ENCODE peak calls at places on chromosomes 13 and 19, in five cellular contexts. D is psoas muscle, R is H1, Y is dorsolateral prefrontal cortex, L is AG04450. I is an unnamed sample.

GRCh38 chr13:85528578-85529215 is 270.5 kb downstream of the SLITRK6 start:
- DNase-seq in D (no peak), R (no peak), Y (no peak), L (peak), I (peak)

GRCh38 chr19:32404939-32405430 is 585 bp upstream of the DPY19L3 start:
- DNase-seq in D (peak), R (no peak), Y (peak), L (no peak), I (no peak)

GRCh38 chr19:53545271-53546065 is 7.5 kb downstream of the ZNF331 start:
- DNase-seq in D (no peak), R (no peak), Y (no peak), L (no peak), I (peak)

GRCh38 chr19:35167251-35168119 is 12.9 kb downstream of the FXYD5 start:
- DNase-seq in D (no peak), R (no peak), Y (no peak), L (no peak), I (no peak)

GRCh38 chr19:44401787-44402115 is 343 bp upstream of the ZNF285 start:
- DNase-seq in D (no peak), R (no peak), Y (no peak), L (no peak), I (no peak)

GRCh38 chr13:93758575-93758974 is 532.0 kb downstream of the GPC6 start:
- DNase-seq in D (no peak), R (no peak), Y (no peak), L (no peak), I (no peak)

GRCh38 chr19:34989248-34989797 is 10.8 kb upstream of the GRAMD1A start:
- DNase-seq in D (peak), R (no peak), Y (no peak), L (no peak), I (no peak)

GRCh38 chr19:11784356-11784755 is 14.0 kb upstream of the ZNF491 start:
- DNase-seq in D (no peak), R (no peak), Y (no peak), L (no peak), I (no peak)

GRCh38 chr13:40178130-40178529 is 488.3 kb downstream of the FOXO1 start:
- DNase-seq in D (no peak), R (no peak), Y (no peak), L (no peak), I (no peak)

GRCh38 chr13:23667750-23668149 is 97.5 kb downstream of the TNFRSF19 start:
- DNase-seq in D (no peak), R (no peak), Y (no peak), L (no peak), I (no peak)

GRCh38 chr19:5038631-5039271 is 69.8 kb downstream of the KDM4B start:
- DNase-seq in D (no peak), R (no peak), Y (no peak), L (no peak), I (no peak)
- TF ChIP-seq CTCF in D (peak), R (peak), Y (peak), L (peak), I (peak)

DNA sequence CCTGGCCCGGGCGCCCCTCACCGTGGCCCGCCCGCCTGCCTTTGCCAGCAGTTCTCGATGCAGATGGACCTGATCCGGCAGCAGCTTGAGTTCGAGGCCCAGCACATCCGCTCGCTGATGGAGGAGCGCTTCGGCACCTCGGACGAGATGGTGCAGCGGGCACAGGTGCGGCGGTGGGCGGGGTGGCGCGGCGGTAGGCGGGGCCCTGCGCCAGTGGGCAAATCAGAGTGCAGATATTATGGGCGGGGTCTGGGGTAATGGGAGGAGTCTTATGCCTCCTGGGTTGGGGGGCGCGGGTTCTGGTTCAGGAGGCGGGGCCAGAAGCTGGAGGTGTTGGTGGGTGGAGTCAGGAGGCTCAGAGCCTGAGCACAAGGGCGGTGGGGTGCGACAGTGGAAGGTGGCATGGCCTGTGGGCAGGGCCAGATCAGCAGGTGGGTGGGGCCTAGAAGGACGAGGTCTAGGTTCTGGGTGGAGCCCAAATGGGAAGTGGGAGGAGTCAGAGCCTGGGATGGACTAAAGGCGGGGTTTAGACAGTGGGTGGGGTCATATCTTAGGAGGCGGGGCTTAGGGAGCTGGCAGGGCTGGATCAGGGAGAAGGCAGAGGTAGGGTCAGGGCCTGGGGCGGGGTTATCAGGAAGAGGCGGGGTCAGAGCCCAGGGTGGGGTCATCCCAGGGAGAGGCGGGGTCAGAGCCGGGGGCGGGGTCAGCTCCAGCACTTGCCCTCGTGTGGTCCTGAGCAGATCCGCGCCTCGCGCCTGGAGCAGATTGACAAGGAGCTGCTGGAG is 5.6 kb downstream of the APC2 start:
- DNase-seq in D (peak), R (peak), Y (peak), L (no peak), I (no peak)
- H3K4me3 ChIP-seq in D (no peak), R (peak), Y (no peak), L (no peak), I (no peak)

GRCh38 chr13:78409172-78409571 is 194.2 kb downstream of the POU4F1 start:
- DNase-seq in D (no peak), R (no peak), Y (no peak), L (no peak), I (no peak)
- TF ChIP-seq CTCF in D (no peak), R (peak), Y (no peak), L (no peak), I (no peak)

DNA sequence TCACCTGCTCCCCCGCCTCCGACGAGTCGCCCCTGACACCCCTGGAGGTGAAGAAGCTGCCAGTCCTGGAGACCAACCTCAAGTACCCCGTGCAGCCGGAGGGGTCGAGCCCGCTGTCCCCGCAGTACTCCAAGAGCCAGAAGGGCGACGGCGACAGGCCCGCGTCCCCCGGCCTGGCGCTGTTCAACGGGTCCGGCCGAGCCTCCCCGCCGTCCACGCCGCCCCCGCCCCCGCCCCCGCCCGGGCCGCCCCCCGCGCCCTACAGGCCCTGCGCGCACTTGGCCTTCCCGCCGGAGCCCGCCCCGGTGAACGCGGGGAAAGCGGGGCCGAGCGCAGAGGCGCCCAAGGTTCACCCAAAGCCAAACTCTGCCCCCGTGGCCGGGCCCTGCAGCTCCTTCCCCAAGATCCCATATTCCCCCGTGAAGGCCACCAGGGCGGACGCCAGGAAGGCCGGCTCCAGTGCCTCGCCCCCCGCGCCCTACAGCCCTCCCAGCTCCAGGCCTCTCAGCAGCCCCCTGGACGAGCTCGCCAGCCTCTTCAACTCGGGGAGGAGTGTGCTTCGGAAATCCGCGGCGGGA is 511.5 kb downstream of the MYO16 start:
- DNase-seq in D (no peak), R (no peak), Y (no peak), L (no peak), I (no peak)
- H3K4me3 ChIP-seq in D (peak), R (no peak), Y (no peak), L (peak), I (no peak)

DNA sequence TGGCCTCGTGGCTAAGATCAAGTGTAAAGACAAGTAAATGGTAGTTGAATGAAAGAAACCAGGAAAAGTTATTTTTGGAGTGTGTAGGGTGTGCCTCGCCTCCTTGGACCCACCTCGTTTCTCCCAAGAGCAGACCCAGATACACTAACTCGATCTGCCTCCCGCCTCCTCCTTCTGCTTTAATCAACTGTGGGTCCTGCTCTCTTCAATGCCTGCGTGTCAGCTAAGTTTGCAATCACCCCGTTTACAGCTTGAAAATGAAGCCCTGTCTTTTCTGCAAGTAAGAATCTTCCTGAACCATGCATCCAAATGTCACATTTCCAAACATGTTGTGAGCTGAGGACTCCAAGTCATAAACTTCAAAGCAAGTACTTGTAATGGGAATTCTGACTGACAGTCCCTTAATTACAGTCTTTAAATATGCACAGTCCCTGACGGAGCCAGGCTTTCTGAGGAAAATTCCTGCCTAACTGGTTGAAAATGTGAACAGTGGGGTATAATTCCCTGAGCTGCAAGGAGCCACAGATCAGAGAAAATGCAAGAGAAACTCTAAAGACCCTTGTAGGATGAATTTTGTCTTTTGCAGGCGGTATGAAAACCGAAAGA is 154.9 kb upstream of the UQCRFS1 start:
- DNase-seq in D (no peak), R (no peak), Y (no peak), L (no peak), I (no peak)
- TF ChIP-seq CTCF in D (no peak), R (no peak), Y (no peak), L (no peak), I (no peak)

I was measured in AG09309.